ENCODE peak calls at places on chromosomes 6 and 20, in seven cellular contexts. X is pancreas, O is fibroblast of lung, B is left ventricle myocardium inferior, Z is GM23338, R is GM12878, A is mesendoderm. U is an unnamed sample.

GRCh38 chr6:1317302-1317815 is 5.5 kb downstream of the FOXQ1 start:
- DNase-seq in X (peak; percentile 31), O (no peak), B (no peak), Z (no peak), R (no peak), A (no peak), U (no peak)

GRCh38 chr6:41531591-41532582 is 14.3 kb upstream of the FOXP4 start:
- DNase-seq in X (no peak), O (peak; percentile 49), B (no peak), Z (no peak), R (peak; percentile 92), A (no peak), U (peak; percentile 44)

GRCh38 chr20:20210327-20210726 is 157.6 kb upstream of the INSM1 start:
- DNase-seq in X (no peak), O (no peak), B (no peak), Z (no peak), R (no peak), A (no peak), U (no peak)

GRCh38 chr20:6892729-6893128 is 125.2 kb downstream of the BMP2 start:
- DNase-seq in X (no peak), O (no peak), B (no peak), Z (no peak), R (no peak), A (no peak), U (no peak)

GRCh38 chr6:52596371-52597028 is 19.6 kb upstream of the TRAM2 start:
- DNase-seq in X (no peak), O (peak; percentile 80), B (no peak), Z (no peak), R (no peak), A (no peak), U (peak; percentile 83)

GRCh38 chr20:43571310-43571709 is 12.5 kb downstream of the SGK2 start:
- DNase-seq in X (no peak), O (no peak), B (no peak), Z (no peak), R (no peak), A (no peak), U (no peak)

GRCh38 chr20:31704225-31705119 is 18.2 kb downstream of the BCL2L1 start:
- DNase-seq in X (peak; percentile 81), O (peak; percentile 90), B (peak; percentile 34), Z (peak; percentile 67), R (no peak), A (peak; percentile 88), U (peak; percentile 45)

GRCh38 chr6:155872961-155873360 is 417.3 kb upstream of the NOX3 start:
- DNase-seq in X (no peak), O (no peak), B (no peak), Z (no peak), R (no peak), A (no peak), U (no peak)

GRCh38 chr6:108716801-108717791 is 131.1 kb upstream of the ARMC2 start:
- DNase-seq in X (no peak), O (no peak), B (no peak), Z (peak; percentile 18), R (no peak), A (no peak), U (no peak)

GRCh38 chr20:15236812-15237211 is 899.4 kb upstream of the FLRT3 start:
- DNase-seq in X (peak; percentile 64), O (peak; percentile 23), B (no peak), Z (peak; percentile 76), R (peak; percentile 38), A (peak; percentile 90), U (peak; percentile 39)

GRCh38 chr6:31634969-31635575 is 14.6 kb downstream of the PRRC2A start:
- DNase-seq in X (no peak), O (no peak), B (no peak), Z (no peak), R (no peak), A (no peak), U (no peak)

GRCh38 chr6:145148392-145149175 is 586.7 kb downstream of the EPM2A start:
- DNase-seq in X (peak; percentile 66), O (peak; percentile 79), B (no peak), Z (peak; percentile 25), R (peak; percentile 1), A (peak; percentile 46), U (no peak)

GRCh38 chr6:17987576-17988421 is at the start of gene KIF13A:
- DNase-seq in X (peak; percentile 71), O (peak; percentile 68), B (peak; percentile 73), Z (peak; percentile 68), R (no peak), A (peak; percentile 58), U (peak; percentile 73)

GRCh38 chr6:143419526-143419925 is 31.0 kb downstream of the ADAT2 start:
- DNase-seq in X (no peak), O (no peak), B (no peak), Z (no peak), R (no peak), A (no peak), U (no peak)

GRCh38 chr20:35681953-35682352 is 17.2 kb downstream of the NFS1 start:
- DNase-seq in X (no peak), O (no peak), B (no peak), Z (no peak), R (no peak), A (no peak), U (no peak)

GRCh38 chr6:53728570-53729194 is 63.1 kb upstream of the KLHL31 start:
- DNase-seq in X (peak; percentile 32), O (peak; percentile 38), B (peak; percentile 24), Z (peak; percentile 79), R (no peak), A (peak; percentile 70), U (peak; percentile 73)

GRCh38 chr6:2353412-2354137 is 108.2 kb upstream of the GMDS start:
- DNase-seq in X (peak; percentile 77), O (peak; percentile 79), B (peak; percentile 37), Z (peak; percentile 85), R (peak; percentile 8), A (peak; percentile 72), U (peak; percentile 90)

DNA sequence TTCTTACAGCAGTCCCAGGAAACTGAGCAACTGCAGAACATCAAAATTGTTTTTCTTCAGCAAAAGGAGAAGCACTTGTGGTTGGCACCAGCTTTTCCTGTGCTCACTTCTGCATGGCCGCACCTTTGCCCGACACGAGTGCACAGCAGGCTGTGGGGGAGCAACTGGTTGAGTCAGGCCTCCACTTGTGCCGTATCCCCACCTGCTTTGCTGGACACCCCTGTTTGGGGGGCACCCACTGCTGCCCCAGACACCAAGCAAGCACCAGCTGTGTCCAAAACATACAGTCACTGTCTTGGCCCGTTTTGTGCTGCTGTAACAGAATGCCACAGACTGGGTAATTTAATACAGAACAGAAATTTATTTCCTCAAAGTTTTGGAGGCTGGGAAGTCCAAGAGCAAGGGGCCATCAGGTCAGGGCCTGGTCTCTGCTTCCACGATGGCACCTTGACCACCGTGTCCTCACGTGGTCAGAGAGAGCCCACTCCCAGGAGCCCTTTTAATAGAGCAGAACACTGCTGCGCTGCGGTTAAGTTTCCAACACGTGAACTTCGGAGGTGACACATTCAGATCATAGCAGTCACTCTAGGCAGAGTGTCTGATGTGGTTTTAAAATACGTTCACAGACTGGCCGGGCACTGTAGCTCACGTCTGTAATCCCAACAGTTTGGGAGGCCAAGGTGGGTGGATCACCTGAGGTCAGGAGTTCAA is 8.7 kb upstream of the GMEB2 start:
- DNase-seq in X (no peak), O (no peak), B (no peak), Z (no peak), R (peak; percentile 68), A (no peak), U (no peak)
- H3K27ac ChIP-seq in X (no peak overlapping the region), O (no peak overlapping the region), B (no peak overlapping the region), Z (no peak overlapping the region), R (peak overlapping the region; percentile 77), A (no peak overlapping the region), U (no peak overlapping the region)

GRCh38 chr20:24633026-24633425 is 163.6 kb downstream of the SYNDIG1 start:
- DNase-seq in X (no peak), O (peak; percentile 48), B (no peak), Z (no peak), R (no peak), A (no peak), U (no peak)

GRCh38 chr20:24633521-24633920 is 164.1 kb downstream of the SYNDIG1 start:
- DNase-seq in X (no peak), O (no peak), B (no peak), Z (no peak), R (no peak), A (no peak), U (no peak)

GRCh38 chr20:24632581-24632980 is 163.2 kb downstream of the SYNDIG1 start:
- DNase-seq in X (no peak), O (no peak), B (no peak), Z (no peak), R (no peak), A (peak; percentile 44), U (no peak)

GRCh38 chr20:24636626-24637025 is 167.2 kb downstream of the SYNDIG1 start:
- DNase-seq in X (no peak), O (no peak), B (no peak), Z (no peak), R (no peak), A (no peak), U (no peak)

GRCh38 chr20:24634855-24635254 is 165.4 kb downstream of the SYNDIG1 start:
- DNase-seq in X (no peak), O (peak; percentile 90), B (no peak), Z (peak; percentile 24), R (no peak), A (peak; percentile 66), U (peak; percentile 31)
- H3K27ac ChIP-seq in X (no peak overlapping the region), O (peak overlapping the region; percentile 47), B (no peak overlapping the region), Z (no peak overlapping the region), R (no peak overlapping the region), A (no peak overlapping the region), U (no peak overlapping the region)

GRCh38 chr6:35483892-35484645 is 12.8 kb downstream of the TEAD3 start:
- DNase-seq in X (no peak), O (no peak), B (no peak), Z (no peak), R (no peak), A (no peak), U (no peak)
- H3K27ac ChIP-seq in X (no peak overlapping the region), O (no peak overlapping the region), B (no peak overlapping the region), Z (peak overlapping the region; percentile 100), R (no peak overlapping the region), A (no peak overlapping the region), U (no peak overlapping the region)

GRCh38 chr6:79231101-79231500 is 3.4 kb downstream of the HMGN3 start:
- DNase-seq in X (no peak), O (peak; percentile 9), B (no peak), Z (no peak), R (no peak), A (no peak), U (no peak)

GRCh38 chr6:79224005-79224404 is 10.5 kb downstream of the HMGN3 start:
- DNase-seq in X (no peak), O (no peak), B (no peak), Z (no peak), R (no peak), A (no peak), U (no peak)

GRCh38 chr6:79230149-79230548 is 4.3 kb downstream of the HMGN3 start:
- DNase-seq in X (no peak), O (no peak), B (no peak), Z (no peak), R (no peak), A (no peak), U (peak; percentile 16)

GRCh38 chr6:79227445-79227844 is 7.0 kb downstream of the HMGN3 start:
- DNase-seq in X (no peak), O (no peak), B (no peak), Z (no peak), R (no peak), A (no peak), U (no peak)

DNA sequence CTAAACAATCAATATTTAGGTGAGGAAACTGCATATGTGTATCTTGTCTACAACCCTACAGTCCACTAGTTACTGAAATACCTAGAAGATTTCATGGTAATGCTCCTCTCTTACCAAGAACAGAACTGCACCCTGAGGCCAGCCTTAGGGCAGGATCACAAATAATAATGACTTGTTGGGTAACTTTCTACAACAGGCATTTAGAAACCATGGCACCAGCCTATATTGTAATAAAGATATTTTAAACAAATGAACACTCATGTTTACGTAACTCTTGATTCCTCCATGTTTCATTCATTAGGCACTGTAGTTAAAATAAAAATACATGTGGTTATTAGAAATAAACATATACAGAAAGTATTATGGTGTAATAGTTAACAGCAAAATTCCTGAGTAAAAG is 8.8 kb downstream of the HMGN3 start:
- DNase-seq in X (no peak), O (no peak), B (no peak), Z (no peak), R (no peak), A (no peak), U (no peak)
- H3K27ac ChIP-seq in X (no peak overlapping the region), O (no peak overlapping the region), B (no peak overlapping the region), Z (no peak overlapping the region), R (no peak overlapping the region), A (no peak overlapping the region), U (no peak overlapping the region)